ENCODE peak calls at places on chromosome 3, in four cellular contexts. C, D, Y and L are unnamed samples.

GRCh38 chr3:28835751-28836150 is 445.1 kb upstream of the RBMS3 start:
- DNase-seq in D (no peak), Y (no peak), C (no peak), L (no peak)

GRCh38 chr3:41580274-41580959 is 381.1 kb downstream of the CTNNB1 start:
- DNase-seq in Y (no peak), D (no peak), C (no peak), L (no peak)

GRCh38 chr3:19931180-19931692 is 2.8 kb downstream of the EFHB start:
- DNase-seq in Y (no peak), C (no peak), D (no peak), L (no peak)

GRCh38 chr3:197365621-197366020 is 67.2 kb upstream of the DLG1 start:
- DNase-seq in D (no peak), Y (no peak), C (no peak), L (no peak)

GRCh38 chr3:148816971-148817519 is 10.6 kb upstream of the CPB1 start:
- DNase-seq in Y (no peak), C (no peak), D (no peak), L (no peak)

GRCh38 chr3:122635789-122636188 is 44.9 kb upstream of the PARP14 start:
- DNase-seq in D (no peak), Y (no peak), C (no peak), L (no peak)

GRCh38 chr3:10771486-10772225 is 44.4 kb upstream of the SLC6A11 start:
- DNase-seq in Y (no peak), D (no peak), C (no peak), L (no peak)

GRCh38 chr3:72549819-72550581 is 298.2 kb downstream of the SHQ1 start:
- DNase-seq in D (no peak), C (no peak), Y (no peak), L (no peak)

GRCh38 chr3:61451841-61452240 is 109.5 kb upstream of the PTPRG start:
- DNase-seq in C (no peak), D (no peak), Y (no peak), L (no peak)

GRCh38 chr3:150237490-150237889 is 170.6 kb upstream of the TSC22D2 start:
- DNase-seq in C (no peak), D (no peak), Y (no peak), L (no peak)

GRCh38 chr3:141371882-141372281 is 3.6 kb downstream of the ZBTB38 start:
- DNase-seq in Y (no peak), D (no peak), C (no peak), L (no peak)

GRCh38 chr3:10354373-10355015 is 33.6 kb upstream of the SEC13 start:
- DNase-seq in D (no peak), Y (no peak), C (no peak), L (no peak)

GRCh38 chr3:14301558-14301957 is 100.8 kb upstream of the SLC6A6 start:
- DNase-seq in D (no peak), Y (no peak), C (no peak), L (no peak)

GRCh38 chr3:39383190-39383912 is at the start of gene SLC25A38:
- DNase-seq in D (peak), Y (peak), C (peak), L (peak)

GRCh38 chr3:114552527-114552812 is 258.6 kb downstream of the TIGIT start:
- DNase-seq in C (no peak), Y (no peak), D (no peak), L (peak)

GRCh38 chr3:126083511-126083912 is 412 bp downstream of the SLC41A3 start:
- DNase-seq in C (peak), Y (no peak), D (peak), L (no peak)

GRCh38 chr3:171132873-171133272 is 106.4 kb upstream of the SLC2A2 start:
- DNase-seq in C (no peak), Y (peak), D (no peak), L (peak)

GRCh38 chr3:135806342-135806741 is 159.2 kb upstream of the PPP2R3A start:
- DNase-seq in D (no peak), Y (no peak), C (no peak), L (no peak)

GRCh38 chr3:189117087-189117486 is 54.7 kb upstream of the TPRG1 start:
- DNase-seq in C (no peak), D (no peak), Y (no peak), L (no peak)

GRCh38 chr3:42749025-42749752 is 23.9 kb downstream of the CCDC13 start:
- DNase-seq in D (peak), C (no peak), Y (no peak), L (no peak)

GRCh38 chr3:165462616-165463334 is 266.6 kb upstream of the SLITRK3 start:
- DNase-seq in D (no peak), C (no peak), Y (no peak), L (no peak)

GRCh38 chr3:1892459-1892858 is 206.2 kb upstream of the CNTN4 start:
- DNase-seq in D (no peak), Y (no peak), C (no peak), L (no peak)

GRCh38 chr3:167835953-167836352 is 100.4 kb downstream of the SERPINI1 start:
- DNase-seq in C (no peak), D (no peak), Y (no peak), L (no peak)

GRCh38 chr3:99920530-99921376 is 103.1 kb downstream of the CMSS1 start:
- DNase-seq in D (peak), C (no peak), Y (no peak), L (no peak)

GRCh38 chr3:52248816-52249547 is 3.4 kb downstream of the PPM1M start:
- DNase-seq in Y (no peak), C (no peak), D (peak), L (no peak)

GRCh38 chr3:113867506-113867905 is 28.9 kb downstream of the GRAMD1C start:
- DNase-seq in D (no peak), C (no peak), Y (peak), L (no peak)

GRCh38 chr3:193805448-193805847 is 212.4 kb downstream of the OPA1 start:
- DNase-seq in Y (peak), C (peak), D (peak), L (peak)

GRCh38 chr3:180631317-180631716 is 29.4 kb downstream of the TTC14 start:
- DNase-seq in C (no peak), D (no peak), Y (no peak), L (no peak)
- TF ChIP-seq CTCF in C (no peak), D (no peak), Y (peak), L (no peak)

GRCh38 chr3:6861989-6862879 is 1.3 kb downstream of the GRM7 start:
- DNase-seq in D (no peak), C (no peak), Y (no peak), L (no peak)
- H3K4me3 ChIP-seq in D (peak), C (no peak), Y (no peak), L (no peak)

GRCh38 chr3:12578742-12579141 is 21.9 kb downstream of the MKRN2 start:
- DNase-seq in D (no peak), Y (no peak), C (no peak), L (no peak)
- TF ChIP-seq CTCF in D (no peak), Y (peak), C (peak), L (no peak)

GRCh38 chr3:184899953-184900595 is 88.1 kb downstream of the VPS8 start:
- DNase-seq in D (no peak), C (no peak), Y (no peak), L (no peak)
- H3K4me3 ChIP-seq in D (no peak), C (no peak), Y (no peak), L (no peak)

GRCh38 chr3:31725976-31726375 is 193.3 kb downstream of the STT3B start:
- DNase-seq in Y (no peak), D (no peak), C (no peak), L (no peak)

GRCh38 chr3:31725568-31725967 is 192.8 kb downstream of the STT3B start:
- DNase-seq in Y (no peak), D (no peak), C (no peak), L (no peak)

GRCh38 chr3:31724144-31724543 is 191.4 kb downstream of the STT3B start:
- DNase-seq in Y (no peak), C (no peak), D (no peak), L (no peak)

GRCh38 chr3:31721709-31722108 is 189.0 kb downstream of the STT3B start:
- DNase-seq in Y (peak), C (no peak), D (no peak), L (no peak)

GRCh38 chr3:31724681-31725080 is 192.0 kb downstream of the STT3B start:
- DNase-seq in D (no peak), Y (peak), C (no peak), L (no peak)
- TF ChIP-seq CTCF in D (no peak), Y (peak), C (peak), L (peak)

DNA sequence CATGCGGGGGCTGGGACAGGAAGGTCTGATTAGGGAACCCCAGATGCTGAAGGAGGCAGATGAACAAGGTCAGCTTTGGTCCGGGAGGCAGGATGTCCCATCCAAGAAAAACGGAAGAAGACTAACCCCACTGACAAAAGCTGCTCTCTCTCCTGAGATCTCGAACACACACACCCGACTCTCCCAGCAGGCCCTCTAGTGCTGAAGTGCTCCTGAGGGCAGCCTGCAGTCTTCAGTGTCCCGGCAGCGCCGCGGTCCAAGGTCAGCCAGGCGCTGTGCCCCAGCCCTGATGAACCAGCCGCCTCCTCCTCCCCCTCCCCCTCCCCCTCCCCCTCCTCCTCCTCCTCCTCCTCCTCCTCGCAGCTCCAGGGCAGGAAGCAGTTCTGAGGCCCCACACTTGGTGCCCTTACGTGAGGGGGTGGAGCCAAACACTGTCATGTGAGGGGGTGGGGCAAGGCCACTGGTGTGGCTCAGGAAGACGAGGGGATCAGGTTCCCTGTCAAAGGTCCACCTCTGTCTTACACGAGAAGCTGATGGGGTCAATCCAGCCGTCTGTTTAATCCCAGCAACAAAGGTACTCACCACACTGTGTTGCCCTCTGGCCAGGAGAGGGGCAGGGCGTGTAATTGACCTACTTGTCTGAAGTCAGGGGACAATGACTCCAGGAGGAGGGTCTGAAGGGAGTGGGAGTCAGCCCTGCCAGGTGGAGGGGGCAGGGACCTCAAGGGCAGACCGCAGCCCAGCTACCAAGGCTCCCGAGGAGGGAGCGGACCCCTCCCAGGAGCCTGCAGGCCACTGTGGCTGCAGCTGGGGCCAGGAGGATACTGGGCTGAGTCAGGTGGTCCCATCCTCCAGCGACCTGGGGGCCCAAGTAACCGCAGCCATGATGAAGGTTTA is 34.3 kb downstream of the PRR23E start:
- DNase-seq in Y (no peak), D (no peak), C (no peak), L (no peak)
- H3K4me3 ChIP-seq in Y (no peak), D (no peak), C (no peak), L (no peak)

DNA sequence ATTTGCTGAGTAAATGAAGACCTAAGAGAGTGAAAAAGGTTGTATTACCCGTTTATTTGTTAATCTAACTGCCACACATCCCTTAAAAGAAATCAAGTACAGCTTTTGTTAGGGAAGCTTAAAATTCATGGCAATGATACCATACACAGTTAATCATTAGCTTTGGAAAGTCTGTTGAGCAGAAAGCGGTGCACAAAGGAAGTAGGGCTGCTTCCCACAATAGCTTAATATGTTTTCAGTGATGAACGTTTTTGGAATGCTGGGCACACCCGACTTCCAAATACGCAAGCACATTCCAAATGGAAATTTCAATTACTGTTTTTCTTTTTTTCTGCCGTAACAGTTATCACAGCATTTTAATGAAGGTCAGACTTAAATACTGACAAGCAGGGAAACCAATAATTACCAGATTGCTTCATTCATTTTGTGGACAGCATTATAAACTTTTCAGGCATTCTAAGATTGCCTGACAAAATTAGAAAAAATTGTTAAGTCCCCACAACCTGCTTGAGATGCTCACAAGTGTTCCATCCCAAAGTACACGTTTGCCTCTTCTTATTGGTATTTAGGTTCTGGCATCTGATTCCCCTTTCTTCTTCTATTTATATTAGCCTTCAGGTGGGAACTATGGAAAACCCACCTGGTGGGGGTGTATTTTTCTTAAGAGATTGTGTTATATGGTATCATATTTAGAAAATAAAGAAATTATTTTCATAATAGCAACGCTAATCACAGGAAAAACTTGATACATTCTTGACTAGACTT is 1.1 kb upstream of the ECT2 start:
- DNase-seq in D (peak), Y (peak), C (no peak), L (peak)
- TF ChIP-seq CTCF in D (no peak), Y (no peak), C (no peak), L (no peak)

GRCh38 chr3:160757624-160758106 is 1.6 kb downstream of the PPM1L start:
- DNase-seq in Y (no peak), D (no peak), C (no peak), L (no peak)
- H3K4me3 ChIP-seq in Y (no peak), D (peak), C (peak), L (no peak)